ENCODE peak calls at places on chromosomes 3 and 15, in four cellular contexts. One of them, this sample, is unnamed.

GRCh38 chr3:35760147-35760546 is 120.8 kb downstream of the ARPP21 start:
- DNase-seq in Peyer's patch: no peak
- DNase-seq in pancreas: no peak
- DNase-seq in neural progenitor cell: no peak
- DNase-seq in this sample: no peak

GRCh38 chr3:190339130-190339529 is 16.9 kb upstream of the CLDN1 start:
- DNase-seq in neural progenitor cell: no peak
- DNase-seq in Peyer's patch: no peak
- DNase-seq in pancreas: no peak
- DNase-seq in this sample: no peak

GRCh38 chr15:92882697-92883642 is 17.2 kb upstream of the CHD2 start:
- DNase-seq in Peyer's patch: peak; percentile 71
- DNase-seq in pancreas: peak; percentile 81
- DNase-seq in neural progenitor cell: peak; percentile 59
- DNase-seq in this sample: no peak

GRCh38 chr3:179672918-179673317 is 20.1 kb downstream of the USP13 start:
- DNase-seq in neural progenitor cell: no peak
- DNase-seq in Peyer's patch: no peak
- DNase-seq in pancreas: no peak
- DNase-seq in this sample: no peak

GRCh38 chr3:66298591-66298990 is 77.8 kb downstream of the SLC25A26 start:
- DNase-seq in Peyer's patch: no peak
- DNase-seq in pancreas: no peak
- DNase-seq in neural progenitor cell: no peak
- DNase-seq in this sample: peak; percentile 46

GRCh38 chr15:28911295-28911979 is 25.7 kb downstream of the APBA2 start:
- DNase-seq in Peyer's patch: no peak
- DNase-seq in pancreas: no peak
- DNase-seq in neural progenitor cell: peak; percentile 62
- DNase-seq in this sample: no peak

GRCh38 chr15:40245666-40246065 is 6.8 kb downstream of the PAK6 start:
- DNase-seq in Peyer's patch: no peak
- DNase-seq in neural progenitor cell: no peak
- DNase-seq in pancreas: no peak
- DNase-seq in this sample: no peak

GRCh38 chr3:131125684-131126083 is 99.0 kb downstream of the NEK11 start:
- DNase-seq in Peyer's patch: no peak
- DNase-seq in neural progenitor cell: no peak
- DNase-seq in pancreas: no peak
- DNase-seq in this sample: no peak

GRCh38 chr3:117788086-117788485 is 1078.5 kb downstream of the TUSC7 start:
- DNase-seq in Peyer's patch: no peak
- DNase-seq in pancreas: no peak
- DNase-seq in neural progenitor cell: peak; percentile 63
- DNase-seq in this sample: no peak

GRCh38 chr3:133662256-133662773 is 574 bp upstream of the TOPBP1 start:
- DNase-seq in neural progenitor cell: peak; percentile 15
- DNase-seq in Peyer's patch: no peak
- DNase-seq in pancreas: no peak
- DNase-seq in this sample: peak; percentile 5

GRCh38 chr15:68209735-68210408 is 4.7 kb upstream of the CALML4 start:
- DNase-seq in pancreas: no peak
- DNase-seq in Peyer's patch: no peak
- DNase-seq in neural progenitor cell: no peak
- DNase-seq in this sample: no peak

GRCh38 chr15:77040673-77041072 is 30.2 kb downstream of the TSPAN3 start:
- DNase-seq in Peyer's patch: no peak
- DNase-seq in pancreas: no peak
- DNase-seq in neural progenitor cell: no peak
- DNase-seq in this sample: no peak

GRCh38 chr3:17052348-17052747 is 167.6 kb downstream of the PLCL2 start:
- DNase-seq in Peyer's patch: no peak
- DNase-seq in neural progenitor cell: no peak
- DNase-seq in pancreas: no peak
- DNase-seq in this sample: no peak

GRCh38 chr3:159762238-159762637 is 226.4 kb upstream of the IL12A start:
- DNase-seq in Peyer's patch: no peak
- DNase-seq in neural progenitor cell: peak; percentile 29
- DNase-seq in pancreas: no peak
- DNase-seq in this sample: no peak
- H3K27ac ChIP-seq in Peyer's patch: no peak overlapping the region
- H3K27ac ChIP-seq in neural progenitor cell: no peak overlapping the region
- H3K27ac ChIP-seq in pancreas: no peak overlapping the region
- H3K27ac ChIP-seq in this sample: no peak overlapping the region

GRCh38 chr3:120648290-120648689 is 33.7 kb downstream of the HGD start:
- DNase-seq in neural progenitor cell: no peak
- DNase-seq in pancreas: no peak
- DNase-seq in Peyer's patch: no peak
- DNase-seq in this sample: no peak
- H3K36me3 ChIP-seq in neural progenitor cell: no peaks in the 10 kb centered on the region
- H3K36me3 ChIP-seq in pancreas: no peaks in the 10 kb centered on the region
- H3K36me3 ChIP-seq in Peyer's patch: no peaks in the 10 kb centered on the region
- H3K36me3 ChIP-seq in this sample: no peaks in the 10 kb centered on the region

GRCh38 chr3:195886181-195887141 is 21.9 kb downstream of the TNK2 start:
- DNase-seq in pancreas: peak; percentile 43
- DNase-seq in Peyer's patch: no peak
- DNase-seq in neural progenitor cell: no peak
- DNase-seq in this sample: no peak

GRCh38 chr3:195889843-195890407 is 18.4 kb downstream of the TNK2 start:
- DNase-seq in neural progenitor cell: peak; percentile 77
- DNase-seq in pancreas: peak; percentile 52
- DNase-seq in Peyer's patch: no peak
- DNase-seq in this sample: no peak

GRCh38 chr3:195888981-195889842 is 19.1 kb downstream of the TNK2 start:
- DNase-seq in pancreas: peak; percentile 27
- DNase-seq in Peyer's patch: no peak
- DNase-seq in neural progenitor cell: no peak
- DNase-seq in this sample: no peak

GRCh38 chr3:195887670-195888069 is 20.7 kb downstream of the TNK2 start:
- DNase-seq in Peyer's patch: no peak
- DNase-seq in pancreas: peak; percentile 13
- DNase-seq in neural progenitor cell: no peak
- DNase-seq in this sample: no peak

GRCh38 chr3:195888311-195888761 is 20.0 kb downstream of the TNK2 start:
- DNase-seq in neural progenitor cell: no peak
- DNase-seq in pancreas: peak; percentile 58
- DNase-seq in Peyer's patch: no peak
- DNase-seq in this sample: no peak
- H3K4me1 ChIP-seq in neural progenitor cell: peaks cover 48% of the 10 kb centered on the region
- H3K4me1 ChIP-seq in pancreas: no peaks in the 10 kb centered on the region
- H3K4me1 ChIP-seq in Peyer's patch: peaks cover 27% of the 10 kb centered on the region
- H3K4me1 ChIP-seq in this sample: no peaks in the 10 kb centered on the region

GRCh38 chr3:113743006-113743639 is 2.9 kb downstream of the NAA50 start:
- DNase-seq in pancreas: no peak
- DNase-seq in neural progenitor cell: no peak
- DNase-seq in Peyer's patch: no peak
- DNase-seq in this sample: no peak
- H3K27ac ChIP-seq in pancreas: no peak overlapping the region
- H3K27ac ChIP-seq in neural progenitor cell: no peak overlapping the region
- H3K27ac ChIP-seq in Peyer's patch: no peak overlapping the region
- H3K27ac ChIP-seq in this sample: no peak overlapping the region

DNA sequence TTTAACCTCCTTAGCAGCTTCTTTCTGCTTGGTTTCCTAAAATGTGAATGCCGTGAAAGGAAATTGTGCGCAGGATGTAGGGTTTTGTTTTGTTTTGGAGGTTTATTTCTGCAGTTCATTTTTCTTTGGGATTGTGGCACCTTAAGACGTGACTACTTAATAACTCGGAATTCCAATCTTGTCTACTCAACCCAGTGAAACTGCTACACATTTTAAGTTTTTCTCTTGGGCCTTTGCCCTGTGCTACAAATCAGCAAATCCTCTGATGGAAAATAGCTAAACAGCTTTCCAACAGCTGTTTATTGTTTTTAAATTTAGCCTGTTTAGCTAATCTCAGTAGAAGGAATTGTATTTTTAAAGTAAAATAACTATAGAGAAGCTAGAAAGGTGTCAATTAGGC is 48.4 kb downstream of the OPA1 start:
- DNase-seq in Peyer's patch: no peak
- DNase-seq in neural progenitor cell: no peak
- DNase-seq in pancreas: no peak
- DNase-seq in this sample: no peak
- H3K36me3 ChIP-seq in Peyer's patch: no peaks in the 10 kb centered on the region
- H3K36me3 ChIP-seq in neural progenitor cell: peaks cover 45% of the 10 kb centered on the region
- H3K36me3 ChIP-seq in pancreas: no peaks in the 10 kb centered on the region
- H3K36me3 ChIP-seq in this sample: peaks cover 88% of the 10 kb centered on the region

DNA sequence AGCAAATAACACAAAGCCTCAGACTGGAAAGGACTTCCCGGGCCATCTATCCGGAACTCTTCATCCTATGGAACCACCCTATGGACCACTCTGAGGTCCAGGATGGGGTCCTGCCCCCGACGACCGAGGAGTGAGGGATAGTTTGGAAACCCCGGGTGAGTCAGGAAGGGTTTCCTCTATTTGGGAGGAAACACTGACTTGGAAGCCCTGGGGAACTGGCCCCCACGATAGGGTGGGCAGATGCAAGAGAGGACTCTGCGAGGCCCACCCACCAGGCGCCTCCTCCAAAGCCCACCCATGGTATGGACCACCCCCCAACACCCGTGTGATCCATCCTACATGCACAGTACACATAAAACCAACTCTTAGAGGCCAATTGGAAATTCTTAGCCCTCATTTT is 69.4 kb downstream of the CPN2 start:
- DNase-seq in pancreas: peak; percentile 13
- DNase-seq in Peyer's patch: no peak
- DNase-seq in neural progenitor cell: no peak
- DNase-seq in this sample: no peak
- H3K4me1 ChIP-seq in pancreas: peaks cover 13% of the 10 kb centered on the region
- H3K4me1 ChIP-seq in Peyer's patch: peaks cover 17% of the 10 kb centered on the region
- H3K4me1 ChIP-seq in neural progenitor cell: peaks cover 49% of the 10 kb centered on the region
- H3K4me1 ChIP-seq in this sample: no peaks in the 10 kb centered on the region